ENCODE peak calls at places on chromosomes 13 and 19, in six cellular contexts. U is IMR-90, X is neuronal stem cell, A is H1, C is trophoblast cell, I is mesenchymal stem cell. G is an unnamed sample.

GRCh38 chr19:33496496-33496895 is 25.1 kb downstream of the PEPD start:
- DNase-seq in C (no peak), A (no peak), X (no peak), U (no peak), I (no peak), G (no peak)

GRCh38 chr19:18340990-18341868 is 831 bp downstream of the PGPEP1 start:
- DNase-seq in C (no peak), X (no peak), I (peak), U (peak), A (no peak), G (peak)

GRCh38 chr13:30401347-30401746 is 20.9 kb upstream of the UBE2L5 start:
- DNase-seq in U (no peak), X (no peak), A (no peak), C (no peak), I (no peak), G (peak)

GRCh38 chr19:3404324-3405260 is 38.2 kb downstream of the NFIC start:
- DNase-seq in U (peak), A (no peak), X (no peak), C (no peak), I (peak), G (no peak)

GRCh38 chr19:18663940-18664530 is 19.4 kb upstream of the CRTC1 start:
- DNase-seq in A (no peak), U (no peak), I (no peak), X (no peak), C (no peak), G (no peak)

GRCh38 chr13:30353060-30353459 is 45.7 kb upstream of the KATNAL1 start:
- DNase-seq in U (no peak), A (no peak), C (no peak), X (no peak), I (no peak), G (no peak)

GRCh38 chr19:51123381-51124186 is 1.1 kb upstream of the SIGLEC9 start:
- DNase-seq in U (no peak), C (no peak), X (no peak), I (no peak), A (no peak), G (no peak)

GRCh38 chr19:41795031-41795461 is 1.3 kb upstream of the CEACAM3 start:
- DNase-seq in C (peak), X (peak), I (peak), A (peak), U (peak), G (peak)

GRCh38 chr13:112510987-112511715 is 76.8 kb downstream of the TUBGCP3 start:
- DNase-seq in U (no peak), A (no peak), X (no peak), I (no peak), C (no peak), G (no peak)

GRCh38 chr13:26480246-26480855 is 77.1 kb upstream of the WASF3 start:
- DNase-seq in X (no peak), A (no peak), U (peak), I (no peak), C (peak), G (no peak)

GRCh38 chr13:84445776-84446175 is 563.5 kb upstream of the SLITRK1 start:
- DNase-seq in I (no peak), U (peak), A (no peak), X (no peak), C (no peak), G (no peak)

GRCh38 chr13:97588993-97589392 is 155.0 kb downstream of the RAP2A start:
- DNase-seq in A (no peak), X (no peak), U (no peak), C (no peak), I (no peak), G (no peak)

GRCh38 chr19:54014920-54015560 is 23.6 kb downstream of the CACNG6 start:
- DNase-seq in C (no peak), I (no peak), X (no peak), A (no peak), U (no peak), G (no peak)

GRCh38 chr13:98664047-98664446 is 87.1 kb upstream of the STK24 start:
- DNase-seq in A (no peak), I (peak), X (no peak), U (peak), C (peak), G (peak)

GRCh38 chr13:27622102-27622820 is 569 bp downstream of the POLR1D start:
- DNase-seq in C (no peak), A (no peak), U (peak), I (peak), X (no peak), G (no peak)

GRCh38 chr19:10835089-10835753 is 791 bp downstream of the TMED1 start:
- DNase-seq in C (peak), A (no peak), U (no peak), I (no peak), X (no peak), G (no peak)

GRCh38 chr19:47663911-47664771 is 49.1 kb upstream of the EHD2 start:
- DNase-seq in U (peak), X (no peak), C (peak), A (no peak), I (peak), G (peak)

DNA sequence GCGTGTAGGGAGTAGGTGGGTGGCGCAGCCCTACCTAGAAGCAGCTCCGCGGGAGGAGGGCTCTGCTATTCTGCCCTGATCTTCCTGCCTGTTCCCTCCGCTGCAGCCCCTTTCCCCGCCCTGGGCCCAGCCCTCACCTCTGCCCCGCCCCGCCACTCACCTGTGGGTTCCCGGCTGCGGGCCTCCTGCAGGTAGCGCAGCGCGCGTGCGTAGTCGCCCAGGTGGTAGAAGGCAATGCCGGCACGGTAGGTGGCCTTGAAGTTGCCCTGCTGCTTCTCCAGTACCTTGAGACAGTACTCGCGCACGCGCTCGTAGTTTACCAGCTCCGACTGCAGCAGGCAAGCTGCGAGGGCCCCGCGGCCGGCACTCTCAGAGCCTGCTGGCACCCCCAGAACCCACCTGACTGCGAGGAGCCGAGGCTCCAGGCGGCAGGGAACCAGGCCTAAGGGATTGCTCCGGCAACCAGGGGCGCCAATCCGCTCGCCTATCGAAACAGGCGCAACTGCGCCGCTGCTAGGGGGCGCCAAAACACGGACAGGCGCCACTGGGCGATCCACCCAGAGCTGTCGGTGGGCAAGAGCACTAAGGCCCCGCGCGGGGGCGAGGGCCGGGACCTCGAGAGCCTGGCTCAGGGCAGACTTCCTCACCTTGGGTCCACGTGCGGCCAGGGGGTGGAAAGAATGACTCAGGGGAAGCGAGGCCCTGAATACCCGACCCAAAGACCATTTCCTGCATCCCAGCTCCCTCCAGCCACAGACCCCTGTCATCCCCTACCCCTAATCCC is 965 bp downstream of the TTC9B start:
- DNase-seq in A (peak), X (no peak), I (no peak), C (peak), U (no peak), G (peak)
- H3K4me3 ChIP-seq in A (peak), X (no peak), I (no peak), C (peak), U (no peak), G (no peak)

GRCh38 chr19:49549045-49549444 is 21.2 kb downstream of the RCN3 start:
- DNase-seq in U (no peak), X (no peak), I (no peak), A (no peak), C (no peak), G (no peak)

GRCh38 chr19:49551531-49551930 is 23.7 kb downstream of the RCN3 start:
- DNase-seq in X (no peak), I (no peak), U (no peak), C (no peak), A (no peak), G (no peak)

GRCh38 chr19:49544154-49544553 is 16.4 kb downstream of the RCN3 start:
- DNase-seq in A (no peak), C (no peak), I (no peak), X (no peak), U (no peak), G (no peak)

GRCh38 chr19:49543032-49543431 is 15.2 kb downstream of the RCN3 start:
- DNase-seq in U (no peak), C (no peak), X (no peak), I (no peak), A (no peak), G (no peak)

DNA sequence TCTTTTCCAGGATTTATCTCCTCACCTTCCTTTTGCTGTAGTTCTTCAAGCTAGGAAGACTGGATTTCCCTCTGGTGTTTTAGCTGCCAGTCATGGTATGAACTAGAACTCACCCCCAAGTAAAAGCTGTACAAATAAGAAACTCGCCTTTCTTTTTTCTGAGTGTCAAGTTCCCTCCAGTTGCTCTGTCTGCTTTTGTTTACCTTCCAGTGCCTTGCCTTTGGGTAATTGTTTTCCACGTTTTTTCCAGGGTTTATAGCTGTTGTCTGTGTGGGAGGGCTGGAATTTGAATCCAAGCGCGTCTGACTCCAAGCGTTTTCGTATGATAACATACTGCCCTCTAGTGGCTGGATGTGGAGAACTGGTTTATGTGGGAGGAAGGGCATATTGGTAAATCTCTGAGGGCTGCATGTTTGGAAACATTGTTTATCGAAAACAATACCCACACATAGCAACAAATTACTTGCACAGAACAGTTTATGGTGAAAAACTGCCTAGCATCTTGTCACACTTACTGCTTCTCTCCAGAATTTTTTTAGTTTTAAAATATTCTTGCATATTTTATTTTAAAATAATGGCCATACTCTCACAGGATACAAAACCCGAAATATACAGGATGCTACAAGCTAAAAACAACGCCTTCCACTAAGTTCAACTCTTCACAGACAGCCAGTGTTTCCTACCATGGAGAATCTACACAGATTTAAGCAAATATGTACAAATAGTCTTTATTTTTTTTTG is 19.2 kb downstream of the RCN3 start:
- DNase-seq in I (peak), U (peak), A (peak), X (peak), C (peak), G (peak)
- H3K27ac ChIP-seq in I (no peak), U (no peak), A (no peak), X (no peak), C (no peak), G (no peak)

GRCh38 chr13:99984134-99984462 is 2.5 kb downstream of the ZIC2 start:
- DNase-seq in X (no peak), C (no peak), I (no peak), U (no peak), A (no peak), G (no peak)

GRCh38 chr13:99982021-99982740 is 597 bp downstream of the ZIC2 start:
- DNase-seq in I (no peak), U (no peak), A (no peak), C (peak), X (no peak), G (peak)

GRCh38 chr13:99981115-99982020 is at the start of gene ZIC2:
- DNase-seq in X (peak), I (no peak), C (peak), A (no peak), U (no peak), G (peak)

GRCh38 chr13:99983401-99984133 is 2.0 kb downstream of the ZIC2 start:
- DNase-seq in U (no peak), C (no peak), I (peak), A (no peak), X (no peak), G (peak)

GRCh38 chr13:99982741-99983400 is 1.3 kb downstream of the ZIC2 start:
- DNase-seq in C (no peak), X (no peak), U (no peak), I (no peak), A (no peak), G (peak)
- H3K23ac ChIP-seq in C (no peak), X (peak), U (no peak), I (peak), A (peak), G (peak)

DNA sequence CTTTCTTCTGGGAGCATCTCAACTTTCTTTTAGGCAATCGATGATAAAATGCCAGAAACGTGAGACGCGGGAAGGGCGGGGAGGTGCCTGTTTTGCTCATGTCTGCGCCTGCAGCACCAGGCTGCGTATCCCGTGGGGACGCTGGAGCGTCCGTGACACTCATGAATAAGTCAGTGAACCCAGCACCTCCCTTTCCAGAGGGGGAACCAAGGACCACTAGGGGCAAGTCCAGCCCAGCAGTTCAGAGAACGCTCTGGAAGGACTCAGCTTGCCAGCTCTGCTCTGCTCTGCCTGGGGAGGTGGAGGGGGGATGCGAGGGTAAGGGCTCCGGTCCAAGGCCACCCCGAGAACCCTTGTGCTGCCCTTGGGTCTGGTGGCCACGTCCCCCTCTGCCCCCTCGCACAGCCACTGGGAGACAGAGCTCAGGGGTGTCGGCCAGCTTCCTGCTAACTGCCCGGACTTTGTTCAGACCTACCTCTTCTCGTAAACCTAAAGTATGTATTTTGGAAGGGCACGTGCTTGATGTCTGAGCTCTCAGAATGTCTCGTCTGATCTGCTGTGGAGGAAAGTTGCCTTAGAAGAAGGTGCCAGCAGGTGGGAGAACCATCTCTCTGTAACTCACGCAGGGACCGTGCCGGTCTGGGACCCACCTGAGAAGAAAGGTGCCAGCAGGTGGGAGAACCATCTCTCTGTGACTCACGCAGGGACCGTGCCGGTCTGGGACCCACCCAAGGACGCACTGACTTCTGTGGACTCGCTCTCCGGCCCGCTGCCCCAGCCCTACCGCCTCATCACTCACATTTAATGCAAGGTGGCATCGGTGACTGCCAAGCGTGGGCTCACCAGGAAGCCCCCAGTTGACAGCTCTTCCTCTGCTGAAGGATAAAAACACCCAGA is 34.0 kb downstream of the TMEM255B start:
- DNase-seq in U (no peak), X (no peak), I (no peak), C (no peak), A (no peak), G (no peak)
- H3K4me3 ChIP-seq in U (no peak), X (no peak), I (no peak), C (no peak), A (no peak), G (no peak)

GRCh38 chr13:113838711-113839201 is 25.1 kb downstream of the GAS6 start:
- DNase-seq in X (no peak), I (no peak), A (no peak), U (no peak), C (no peak), G (no peak)

GRCh38 chr13:113842336-113843062 is 21.4 kb downstream of the GAS6 start:
- DNase-seq in X (no peak), I (no peak), A (no peak), C (no peak), U (no peak), G (no peak)

GRCh38 chr13:113841355-113841653 is 22.6 kb downstream of the GAS6 start:
- DNase-seq in C (no peak), A (no peak), X (no peak), U (no peak), I (no peak), G (no peak)

GRCh38 chr13:113839536-113840204 is 24.2 kb downstream of the GAS6 start:
- DNase-seq in X (no peak), C (no peak), U (no peak), A (no peak), I (no peak), G (no peak)

GRCh38 chr13:113840541-113841354 is 23.1 kb downstream of the GAS6 start:
- DNase-seq in A (no peak), U (no peak), C (no peak), I (no peak), X (no peak), G (no peak)
- H3K27ac ChIP-seq in A (no peak), U (peak), C (no peak), I (peak), X (no peak), G (no peak)

DNA sequence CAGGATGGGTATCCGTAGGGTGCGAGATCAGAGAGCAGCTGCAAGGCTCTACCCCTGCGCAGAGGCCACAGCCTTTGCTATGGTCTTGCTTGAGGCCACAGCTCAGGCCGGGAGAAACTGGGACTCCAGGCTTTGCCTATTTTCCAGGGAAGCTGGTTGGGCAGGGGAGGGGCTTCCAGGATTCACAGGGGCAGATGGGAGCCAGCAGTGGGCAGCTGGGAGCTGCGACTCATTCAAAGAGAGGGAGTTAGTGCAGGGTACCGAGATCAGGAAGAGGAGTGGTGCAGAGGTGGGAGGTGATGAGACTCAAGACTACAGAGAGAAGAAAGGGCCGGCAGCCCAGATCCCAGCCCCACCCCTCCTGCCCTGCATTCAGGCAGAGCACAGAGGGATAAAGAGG is 12.1 kb downstream of the ADGRE5 start:
- DNase-seq in X (no peak), I (no peak), C (no peak), U (no peak), A (no peak), G (peak)
- H3K23ac ChIP-seq in X (no peak), I (no peak), C (no peak), U (no peak), A (no peak), G (no peak)

DNA sequence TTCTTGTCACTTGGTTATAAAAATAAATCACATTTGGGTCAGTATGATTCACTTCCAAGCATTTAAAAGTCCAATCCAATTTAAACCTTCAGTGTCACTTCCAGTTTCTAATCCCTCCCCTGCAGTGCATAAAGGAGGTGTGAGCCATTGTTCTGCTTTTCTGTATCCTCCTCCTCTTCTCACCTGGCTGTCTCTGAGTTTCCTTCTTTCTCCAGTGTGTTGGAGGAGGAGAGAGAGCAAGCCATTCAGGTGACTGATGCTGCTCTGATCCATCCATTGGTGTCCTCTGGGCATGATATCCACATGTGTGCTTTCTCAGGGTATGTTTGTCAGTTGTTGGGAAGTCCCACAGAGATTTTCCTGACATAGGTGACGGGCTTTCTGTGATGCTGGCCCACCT is 1.2 kb downstream of the NUDT15 start:
- DNase-seq in X (no peak), U (no peak), C (no peak), I (peak), A (no peak), G (peak)
- H3K4me3 ChIP-seq in X (no peak), U (no peak), C (no peak), I (peak), A (peak), G (no peak)

GRCh38 chr19:5030136-5030820 is 61.4 kb downstream of the KDM4B start:
- DNase-seq in U (no peak), X (no peak), C (no peak), A (no peak), I (no peak), G (no peak)

GRCh38 chr19:5024282-5024681 is 55.4 kb downstream of the KDM4B start:
- DNase-seq in X (no peak), I (no peak), U (no peak), A (no peak), C (no peak), G (no peak)

GRCh38 chr19:5028229-5028886 is 59.4 kb downstream of the KDM4B start:
- DNase-seq in A (no peak), U (no peak), X (no peak), C (no peak), I (no peak), G (no peak)

GRCh38 chr19:5025027-5025426 is 56.1 kb downstream of the KDM4B start:
- DNase-seq in A (no peak), X (no peak), U (no peak), I (no peak), C (no peak), G (no peak)

DNA sequence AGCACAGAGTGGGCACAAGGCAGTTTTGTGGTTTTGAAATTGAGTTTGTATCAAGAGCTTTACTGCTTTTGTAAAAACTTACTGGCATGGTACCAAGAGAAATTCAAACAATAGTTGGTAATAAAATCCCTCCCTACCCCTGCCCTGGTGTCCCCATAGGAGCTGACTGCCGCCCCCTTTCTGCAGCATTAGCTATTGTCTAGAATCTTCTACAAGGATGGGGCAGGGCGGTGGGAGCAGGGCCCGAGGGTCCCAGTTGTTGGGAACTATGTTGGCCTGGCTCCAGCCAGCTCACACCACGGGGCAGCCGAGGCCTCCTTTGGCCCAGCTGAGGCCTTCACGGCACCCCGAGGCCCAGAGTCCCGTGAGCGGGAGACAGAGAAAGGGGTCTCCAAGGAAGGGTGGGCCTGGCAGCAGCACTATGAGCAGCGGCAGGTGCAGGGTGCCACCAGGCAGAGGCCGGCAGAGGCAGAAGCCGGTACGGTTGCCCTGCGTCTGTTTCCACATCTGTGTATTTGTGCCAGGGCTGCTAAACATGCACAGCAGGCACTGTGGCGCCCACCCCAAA is 57.9 kb downstream of the KDM4B start:
- DNase-seq in A (no peak), U (no peak), C (no peak), I (no peak), X (no peak), G (no peak)
- H3K27ac ChIP-seq in A (no peak), U (no peak), C (no peak), I (no peak), X (no peak), G (no peak)

G was measured in mesendoderm.